ENCODE peak calls at places on chromosomes 11 and 22, in five cellular contexts. One of them, this sample, is unnamed.

GRCh38 chr11:132242662-132243061 is 872.2 kb downstream of the NTM start:
- DNase-seq in A673: no peak
- DNase-seq in right atrium auricular region: no peak
- DNase-seq in heart right ventricle: no peak
- DNase-seq in small intestine: no peak
- DNase-seq in this sample: no peak

GRCh38 chr11:3345736-3346135 is 33.2 kb downstream of the ZNF195 start:
- DNase-seq in heart right ventricle: no peak
- DNase-seq in A673: peak; percentile 67
- DNase-seq in small intestine: no peak
- DNase-seq in right atrium auricular region: no peak
- DNase-seq in this sample: no peak

GRCh38 chr11:9170450-9170849 is 79.1 kb upstream of the SCUBE2 start:
- DNase-seq in A673: no peak
- DNase-seq in right atrium auricular region: no peak
- DNase-seq in heart right ventricle: no peak
- DNase-seq in small intestine: no peak
- DNase-seq in this sample: no peak

GRCh38 chr11:35214181-35214770 is 75.3 kb downstream of the CD44 start:
- DNase-seq in right atrium auricular region: no peak
- DNase-seq in A673: no peak
- DNase-seq in small intestine: no peak
- DNase-seq in heart right ventricle: no peak
- DNase-seq in this sample: no peak

GRCh38 chr22:50186789-50187523 is 1.2 kb downstream of the TRABD start:
- DNase-seq in heart right ventricle: peak; percentile 23
- DNase-seq in A673: peak; percentile 34
- DNase-seq in right atrium auricular region: no peak
- DNase-seq in small intestine: peak; percentile 81
- DNase-seq in this sample: no peak

GRCh38 chr22:22687638-22688500 is 43.5 kb downstream of the GGTLC2 start:
- DNase-seq in right atrium auricular region: no peak
- DNase-seq in small intestine: peak; percentile 60
- DNase-seq in heart right ventricle: no peak
- DNase-seq in A673: peak; percentile 48
- DNase-seq in this sample: peak; percentile 51

GRCh38 chr11:68038718-68039525 is at the start of gene TCIRG1:
- DNase-seq in small intestine: peak; percentile 93
- DNase-seq in heart right ventricle: peak; percentile 90
- DNase-seq in A673: peak; percentile 73
- DNase-seq in right atrium auricular region: peak; percentile 91
- DNase-seq in this sample: peak; percentile 93

GRCh38 chr22:22410121-22410520 is 98.4 kb downstream of the ZNF280B start:
- DNase-seq in small intestine: no peak
- DNase-seq in right atrium auricular region: peak; percentile 57
- DNase-seq in A673: no peak
- DNase-seq in heart right ventricle: peak; percentile 66
- DNase-seq in this sample: no peak

GRCh38 chr11:126265801-126266200 is 2.9 kb downstream of the SRPRA start:
- DNase-seq in heart right ventricle: no peak
- DNase-seq in A673: peak; percentile 40
- DNase-seq in small intestine: peak; percentile 44
- DNase-seq in right atrium auricular region: no peak
- DNase-seq in this sample: no peak
- H3K36me3 ChIP-seq in heart right ventricle: peaks cover 67% of the 10 kb centered on the region
- H3K36me3 ChIP-seq in A673: peaks cover 66% of the 10 kb centered on the region
- H3K36me3 ChIP-seq in small intestine: peaks cover 22% of the 10 kb centered on the region
- H3K36me3 ChIP-seq in right atrium auricular region: peaks cover 62% of the 10 kb centered on the region
- H3K36me3 ChIP-seq in this sample: peaks cover 30% of the 10 kb centered on the region

DNA sequence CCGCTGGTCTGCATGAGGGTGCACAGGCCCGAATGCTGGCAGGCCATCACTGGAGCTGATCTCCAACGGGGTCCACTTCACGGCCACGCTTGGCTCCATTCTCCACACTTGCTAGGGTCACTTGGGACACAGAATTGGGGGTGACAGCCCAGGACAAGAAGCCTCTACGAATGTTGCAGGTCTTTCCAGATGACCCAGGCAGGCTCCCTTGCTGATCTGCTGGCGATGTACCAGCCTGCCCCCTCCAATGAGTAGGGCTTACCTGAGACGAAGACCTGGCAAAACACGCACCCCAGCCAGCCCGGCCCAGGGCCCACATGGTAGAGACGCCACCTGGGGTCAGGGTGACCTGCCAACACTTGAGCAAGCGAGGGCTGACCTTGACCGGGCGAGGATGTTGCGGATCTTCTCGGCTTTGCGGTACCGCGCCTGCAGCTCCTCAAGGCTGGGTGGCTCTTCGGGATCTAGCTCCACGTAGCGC is 44.9 kb downstream of the C11orf58 start:
- DNase-seq in right atrium auricular region: no peak
- DNase-seq in small intestine: no peak
- DNase-seq in heart right ventricle: no peak
- DNase-seq in A673: no peak
- DNase-seq in this sample: no peak
- H3K27ac ChIP-seq in right atrium auricular region: no peak overlapping the region
- H3K27ac ChIP-seq in small intestine: no peak overlapping the region
- H3K27ac ChIP-seq in heart right ventricle: no peak overlapping the region
- H3K27ac ChIP-seq in A673: no peak overlapping the region
- H3K27ac ChIP-seq in this sample: no peak overlapping the region

DNA sequence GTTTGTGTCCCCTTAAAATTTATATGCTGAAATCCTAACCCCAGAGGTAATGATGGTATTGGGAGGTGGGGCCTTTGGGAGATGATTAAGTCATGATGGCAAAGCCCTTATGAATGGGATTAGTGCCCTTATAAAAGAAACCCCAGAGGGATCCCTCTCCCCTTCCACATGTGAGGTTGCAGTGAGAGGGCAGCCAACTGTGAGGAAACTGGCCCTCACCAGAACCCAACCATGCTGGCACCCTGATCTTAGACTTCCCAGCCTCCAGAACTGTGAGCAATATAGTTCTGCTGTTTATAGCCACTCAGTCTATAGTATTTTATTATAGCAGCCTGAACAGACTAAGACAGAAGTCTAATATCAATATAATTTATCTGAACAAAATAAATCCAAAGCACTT is 27.1 kb upstream of the RRAS2 start:
- DNase-seq in heart right ventricle: no peak
- DNase-seq in right atrium auricular region: no peak
- DNase-seq in small intestine: no peak
- DNase-seq in A673: no peak
- DNase-seq in this sample: no peak
- H3K36me3 ChIP-seq in heart right ventricle: no peaks in the 10 kb centered on the region
- H3K36me3 ChIP-seq in right atrium auricular region: no peaks in the 10 kb centered on the region
- H3K36me3 ChIP-seq in small intestine: no peaks in the 10 kb centered on the region
- H3K36me3 ChIP-seq in A673: no peaks in the 10 kb centered on the region
- H3K36me3 ChIP-seq in this sample: no peaks in the 10 kb centered on the region

GRCh38 chr22:46737105-46737975 is 712 bp downstream of the CERK start:
- DNase-seq in right atrium auricular region: no peak
- DNase-seq in heart right ventricle: peak; percentile 48
- DNase-seq in small intestine: no peak
- DNase-seq in A673: peak; percentile 56
- DNase-seq in this sample: peak; percentile 53

GRCh38 chr22:46732513-46732912 is 5.5 kb downstream of the CERK start:
- DNase-seq in right atrium auricular region: no peak
- DNase-seq in small intestine: no peak
- DNase-seq in A673: no peak
- DNase-seq in heart right ventricle: no peak
- DNase-seq in this sample: no peak

GRCh38 chr22:46735747-46736608 is 2.1 kb downstream of the CERK start:
- DNase-seq in heart right ventricle: no peak
- DNase-seq in A673: no peak
- DNase-seq in small intestine: no peak
- DNase-seq in right atrium auricular region: no peak
- DNase-seq in this sample: no peak

GRCh38 chr22:46736705-46737104 is 1.3 kb downstream of the CERK start:
- DNase-seq in right atrium auricular region: no peak
- DNase-seq in small intestine: no peak
- DNase-seq in A673: no peak
- DNase-seq in heart right ventricle: no peak
- DNase-seq in this sample: no peak

GRCh38 chr22:46734830-46735453 is 3.1 kb downstream of the CERK start:
- DNase-seq in heart right ventricle: no peak
- DNase-seq in right atrium auricular region: no peak
- DNase-seq in small intestine: no peak
- DNase-seq in A673: no peak
- DNase-seq in this sample: peak; percentile 62
- H3K27ac ChIP-seq in heart right ventricle: peak overlapping the region; percentile 99
- H3K27ac ChIP-seq in right atrium auricular region: peak overlapping the region; percentile 97
- H3K27ac ChIP-seq in small intestine: peak overlapping the region; percentile 96
- H3K27ac ChIP-seq in A673: no peak overlapping the region
- H3K27ac ChIP-seq in this sample: peak overlapping the region; percentile 94

DNA sequence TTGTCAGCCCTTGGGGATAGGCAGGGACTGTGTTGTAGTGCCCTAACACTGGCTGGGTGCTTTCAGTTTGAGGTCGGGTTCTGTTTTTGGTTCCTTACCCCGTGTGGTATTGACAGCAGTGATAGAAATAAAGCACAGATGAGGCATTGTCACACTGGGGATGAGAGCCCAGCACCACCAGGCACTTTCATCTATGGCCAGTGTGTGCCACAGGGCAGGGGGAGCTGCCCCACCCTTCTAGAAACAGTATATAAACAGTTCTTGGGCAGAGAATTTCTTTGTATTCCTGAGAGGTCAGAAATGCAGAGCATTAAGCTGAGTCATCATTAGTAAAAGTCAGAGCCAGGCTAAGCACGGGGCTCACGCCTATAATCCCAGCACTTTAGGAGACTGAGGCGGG is 23.1 kb upstream of the CDC42EP2 start:
- DNase-seq in small intestine: no peak
- DNase-seq in A673: no peak
- DNase-seq in right atrium auricular region: no peak
- DNase-seq in heart right ventricle: no peak
- DNase-seq in this sample: no peak
- H3K36me3 ChIP-seq in small intestine: no peaks in the 10 kb centered on the region
- H3K36me3 ChIP-seq in A673: peaks cover 88% of the 10 kb centered on the region
- H3K36me3 ChIP-seq in right atrium auricular region: no peaks in the 10 kb centered on the region
- H3K36me3 ChIP-seq in heart right ventricle: peaks cover 24% of the 10 kb centered on the region
- H3K36me3 ChIP-seq in this sample: peaks cover 9% of the 10 kb centered on the region

GRCh38 chr11:65897020-65897471 is 3.1 kb downstream of the FOSL1 start:
- DNase-seq in heart right ventricle: no peak
- DNase-seq in A673: no peak
- DNase-seq in right atrium auricular region: no peak
- DNase-seq in small intestine: no peak
- DNase-seq in this sample: no peak
- H3K27ac ChIP-seq in heart right ventricle: no peak overlapping the region
- H3K27ac ChIP-seq in A673: no peak overlapping the region
- H3K27ac ChIP-seq in right atrium auricular region: no peak overlapping the region
- H3K27ac ChIP-seq in small intestine: no peak overlapping the region
- H3K27ac ChIP-seq in this sample: no peak overlapping the region

GRCh38 chr11:70433966-70434812 is 35.9 kb downstream of the CTTN start:
- DNase-seq in small intestine: no peak
- DNase-seq in heart right ventricle: no peak
- DNase-seq in right atrium auricular region: no peak
- DNase-seq in A673: no peak
- DNase-seq in this sample: no peak
- H3K36me3 ChIP-seq in small intestine: peaks cover 4% of the 10 kb centered on the region
- H3K36me3 ChIP-seq in heart right ventricle: peaks cover 99% of the 10 kb centered on the region
- H3K36me3 ChIP-seq in right atrium auricular region: peaks cover 74% of the 10 kb centered on the region
- H3K36me3 ChIP-seq in A673: peaks cover 75% of the 10 kb centered on the region
- H3K36me3 ChIP-seq in this sample: peaks cover 44% of the 10 kb centered on the region

GRCh38 chr22:24161909-24162308 is 19.4 kb upstream of the SUSD2 start:
- DNase-seq in A673: no peak
- DNase-seq in small intestine: no peak
- DNase-seq in right atrium auricular region: no peak
- DNase-seq in heart right ventricle: no peak
- DNase-seq in this sample: peak; percentile 38
- H3K27ac ChIP-seq in A673: no peak overlapping the region
- H3K27ac ChIP-seq in small intestine: no peak overlapping the region
- H3K27ac ChIP-seq in right atrium auricular region: peak overlapping the region; percentile 94
- H3K27ac ChIP-seq in heart right ventricle: peak overlapping the region; percentile 83
- H3K27ac ChIP-seq in this sample: no peak overlapping the region

DNA sequence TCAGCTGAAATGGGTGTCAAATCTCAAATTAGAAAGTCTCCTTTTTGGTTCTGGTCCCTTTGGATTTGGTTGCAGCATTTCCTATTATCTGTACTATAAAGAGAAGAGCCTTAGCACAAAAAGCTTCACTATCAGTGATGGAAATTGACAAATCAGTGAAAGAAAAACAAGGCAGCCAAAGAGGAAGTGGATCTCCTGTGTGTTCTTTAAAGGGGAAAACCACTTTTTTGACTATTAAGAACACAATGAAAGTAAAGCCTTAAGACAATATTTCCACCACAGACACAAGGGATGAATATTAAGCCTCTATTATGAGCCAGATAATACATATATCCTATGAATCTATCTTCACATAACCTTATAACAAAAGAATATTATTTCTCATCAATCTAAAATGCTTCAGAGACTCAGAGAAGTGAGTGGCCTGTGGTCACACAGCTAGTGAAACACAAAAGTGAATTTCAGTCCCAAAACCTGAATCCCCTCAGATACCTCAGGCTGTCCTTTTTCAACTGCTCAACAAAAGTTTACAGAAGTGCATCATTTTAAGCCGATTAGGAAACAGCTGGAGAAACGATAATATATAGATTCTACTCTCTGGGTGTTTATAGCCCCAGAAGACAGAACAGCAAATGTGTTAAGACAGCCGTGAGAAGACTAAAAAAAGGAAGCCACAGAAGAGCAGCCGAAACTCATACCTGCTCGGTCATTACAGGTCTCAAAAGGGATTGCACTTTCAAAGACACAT is 24.4 kb upstream of the FSHB start:
- DNase-seq in small intestine: no peak
- DNase-seq in heart right ventricle: no peak
- DNase-seq in right atrium auricular region: no peak
- DNase-seq in A673: no peak
- DNase-seq in this sample: no peak
- H3K36me3 ChIP-seq in small intestine: no peaks in the 10 kb centered on the region
- H3K36me3 ChIP-seq in heart right ventricle: no peaks in the 10 kb centered on the region
- H3K36me3 ChIP-seq in right atrium auricular region: no peaks in the 10 kb centered on the region
- H3K36me3 ChIP-seq in A673: no peaks in the 10 kb centered on the region
- H3K36me3 ChIP-seq in this sample: no peaks in the 10 kb centered on the region

GRCh38 chr11:102925988-102926387 is 29.5 kb downstream of the MMP13 start:
- DNase-seq in right atrium auricular region: no peak
- DNase-seq in small intestine: peak; percentile 74
- DNase-seq in A673: no peak
- DNase-seq in heart right ventricle: no peak
- DNase-seq in this sample: no peak

GRCh38 chr11:102924851-102925380 is 30.6 kb downstream of the MMP13 start:
- DNase-seq in A673: no peak
- DNase-seq in small intestine: no peak
- DNase-seq in right atrium auricular region: no peak
- DNase-seq in heart right ventricle: no peak
- DNase-seq in this sample: no peak

GRCh38 chr11:102926946-102927623 is 28.4 kb downstream of the MMP13 start:
- DNase-seq in A673: no peak
- DNase-seq in heart right ventricle: no peak
- DNase-seq in right atrium auricular region: no peak
- DNase-seq in small intestine: no peak
- DNase-seq in this sample: no peak

GRCh38 chr11:102927624-102927990 is 27.9 kb downstream of the MMP13 start:
- DNase-seq in heart right ventricle: no peak
- DNase-seq in A673: no peak
- DNase-seq in small intestine: no peak
- DNase-seq in right atrium auricular region: no peak
- DNase-seq in this sample: no peak

DNA sequence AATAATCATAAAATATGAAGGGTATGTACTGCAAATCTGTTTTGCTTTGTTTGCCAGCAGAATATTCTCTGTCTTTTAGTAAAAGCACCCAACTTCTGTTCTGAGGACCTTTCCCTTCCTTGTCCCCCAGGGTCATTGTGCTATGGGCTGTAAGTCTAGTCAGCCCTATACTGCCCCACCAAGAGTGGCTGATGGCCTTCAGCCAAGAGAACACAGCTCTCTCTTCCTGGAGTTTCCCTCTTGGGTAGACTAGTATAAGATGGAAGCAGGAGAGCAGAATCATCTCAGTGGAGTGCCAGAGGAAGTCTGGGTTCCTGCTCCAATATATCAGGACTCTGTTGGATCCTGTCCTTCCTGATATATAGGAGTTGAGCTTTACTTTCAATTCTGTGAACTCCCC is 29.0 kb downstream of the MMP13 start:
- DNase-seq in right atrium auricular region: no peak
- DNase-seq in heart right ventricle: no peak
- DNase-seq in small intestine: no peak
- DNase-seq in A673: no peak
- DNase-seq in this sample: no peak
- H3K27ac ChIP-seq in right atrium auricular region: no peak overlapping the region
- H3K27ac ChIP-seq in heart right ventricle: no peak overlapping the region
- H3K27ac ChIP-seq in small intestine: no peak overlapping the region
- H3K27ac ChIP-seq in A673: peak overlapping the region; percentile 93
- H3K27ac ChIP-seq in this sample: no peak overlapping the region

This sample was measured in body of pancreas.